ENCODE peak calls at places on chromosomes 3 and 15, in four cellular contexts. R, D, A and L are unnamed samples.

GRCh38 chr3:197082871-197083270 is 53.3 kb upstream of the MELTF start:
- DNase-seq in R (peak; percentile 63), D (no peak), A (no peak), L (no peak)

GRCh38 chr15:66884661-66885237 is 180.7 kb upstream of the SMAD3 start:
- DNase-seq in R (no peak), D (no peak), A (peak; percentile 27), L (no peak)

GRCh38 chr15:62071711-62072308 is 5.0 kb downstream of the C2CD4A start:
- DNase-seq in R (peak; percentile 57), D (no peak), A (no peak), L (peak; percentile 21)

GRCh38 chr3:192928720-192929119 is 11.1 kb upstream of the MB21D2 start:
- DNase-seq in R (no peak), D (no peak), A (no peak), L (no peak)

GRCh38 chr3:4746241-4746958 is 232.8 kb upstream of the BHLHE40 start:
- DNase-seq in R (peak; percentile 70), D (no peak), A (no peak), L (peak; percentile 10)

GRCh38 chr3:197031315-197032285 is 2.0 kb upstream of the MELTF start:
- DNase-seq in R (peak; percentile 100), D (no peak), A (no peak), L (peak; percentile 94)

GRCh38 chr3:123423026-123423425 is 25.9 kb downstream of the ADCY5 start:
- DNase-seq in R (no peak), D (no peak), A (no peak), L (no peak)

GRCh38 chr3:4994144-4994730 is 15.0 kb downstream of the BHLHE40 start:
- DNase-seq in R (peak; percentile 81), D (no peak), A (no peak), L (no peak)

GRCh38 chr3:42532229-42532628 is 29.8 kb downstream of the VIPR1 start:
- DNase-seq in R (no peak), D (no peak), A (no peak), L (no peak)

GRCh38 chr15:101049856-101050646 is 130.9 kb downstream of the LRRK1 start:
- DNase-seq in R (no peak), D (no peak), A (peak; percentile 38), L (no peak)

GRCh38 chr3:133845127-133845526 is 39.5 kb downstream of the SRPRB start:
- DNase-seq in R (no peak), D (no peak), A (no peak), L (no peak)

GRCh38 chr3:52056521-52056967 is at the start of gene DUSP7:
- DNase-seq in R (peak; percentile 46), D (peak; percentile 58), A (peak; percentile 76), L (peak; percentile 63)

GRCh38 chr3:69200384-69201068 is 78.1 kb upstream of the LMOD3 start:
- DNase-seq in R (peak; percentile 19), D (no peak), A (no peak), L (peak; percentile 62)

GRCh38 chr3:160801386-160802118 is 45.5 kb downstream of the PPM1L start:
- DNase-seq in R (peak; percentile 0), D (no peak), A (no peak), L (no peak)

GRCh38 chr3:183252973-183253363 is at the start of gene B3GNT5:
- DNase-seq in R (no peak), D (peak; percentile 65), A (no peak), L (peak; percentile 60)

GRCh38 chr3:129756871-129757270 is 136.6 kb downstream of the TMCC1 start:
- DNase-seq in R (peak; percentile 66), D (no peak), A (no peak), L (no peak)

GRCh38 chr3:156742401-156742800 is 68.0 kb downstream of the TIPARP start:
- DNase-seq in R (no peak), D (no peak), A (no peak), L (no peak)

GRCh38 chr3:132083159-132083558 is 48.3 kb upstream of the CPNE4 start:
- DNase-seq in R (no peak), D (no peak), A (no peak), L (no peak)

GRCh38 chr3:99625237-99625622 is 13.2 kb upstream of the COL8A1 start:
- DNase-seq in R (no peak), D (no peak), A (no peak), L (peak; percentile 38)

GRCh38 chr15:38017721-38018120 is 83.3 kb downstream of the TMCO5A start:
- DNase-seq in R (no peak), D (no peak), A (no peak), L (no peak)

GRCh38 chr3:58000306-58000705 is 7.9 kb upstream of the FLNB start:
- DNase-seq in R (no peak), D (no peak), A (no peak), L (no peak)

GRCh38 chr3:148330486-148330885 is 367.2 kb upstream of the AGTR1 start:
- DNase-seq in R (no peak), D (no peak), A (no peak), L (peak; percentile 5)

GRCh38 chr3:32842531-32842931 is 24.7 kb downstream of the TRIM71 start:
- DNase-seq in R (no peak), D (no peak), A (no peak), L (peak; percentile 46)
- H2BK5ac ChIP-seq in R (no peak overlapping the region), D (no peak overlapping the region), A (peak overlapping the region; percentile 84), L (peak overlapping the region; percentile 36)

GRCh38 chr3:126127904-126128303 is 44.0 kb upstream of the SLC41A3 start:
- DNase-seq in R (no peak), D (peak; percentile 20), A (peak; percentile 33), L (no peak)

GRCh38 chr3:126126292-126126691 is 42.4 kb upstream of the SLC41A3 start:
- DNase-seq in R (no peak), D (peak; percentile 19), A (peak; percentile 33), L (no peak)

GRCh38 chr3:126128504-126129407 is 44.8 kb upstream of the SLC41A3 start:
- DNase-seq in R (no peak), D (peak; percentile 19), A (peak; percentile 31), L (no peak)

GRCh38 chr3:126126811-126127431 is 43.0 kb upstream of the SLC41A3 start:
- DNase-seq in R (no peak), D (peak; percentile 23), A (peak; percentile 37), L (no peak)

GRCh38 chr3:126127452-126127851 is 43.5 kb upstream of the SLC41A3 start:
- DNase-seq in R (no peak), D (no peak), A (peak; percentile 29), L (no peak)
- H2BK120ac ChIP-seq in R (no peak overlapping the region), D (no peak overlapping the region), A (no peak overlapping the region), L (no peak overlapping the region)

GRCh38 chr3:21294768-21295167 is 456.2 kb downstream of the ZNF385D start:
- DNase-seq in R (peak; percentile 17), D (no peak), A (no peak), L (no peak)
- H3K56ac ChIP-seq in R (no peak overlapping the region), D (no peak overlapping the region), A (no peak overlapping the region), L (no peak overlapping the region)

GRCh38 chr15:63157066-63157890 is at the start of gene RPS27L:
- DNase-seq in R (peak; percentile 95), D (peak; percentile 95), A (peak; percentile 91), L (peak; percentile 98)

GRCh38 chr15:63157891-63158431 is 684 bp upstream of the RPS27L start:
- DNase-seq in R (peak; percentile 85), D (peak; percentile 54), A (peak; percentile 59), L (peak; percentile 84)

GRCh38 chr15:63156708-63157065 is 590 bp downstream of the RPS27L start:
- DNase-seq in R (peak; percentile 47), D (no peak), A (no peak), L (peak; percentile 30)

GRCh38 chr15:63155486-63155885 is 1.8 kb downstream of the RPS27L start:
- DNase-seq in R (no peak), D (no peak), A (no peak), L (no peak)

GRCh38 chr15:63156086-63156707 is 1.1 kb downstream of the RPS27L start:
- DNase-seq in R (no peak), D (no peak), A (no peak), L (no peak)
- H2BK5ac ChIP-seq in R (peak overlapping the region; percentile 91), D (no peak overlapping the region), A (peak overlapping the region; percentile 94), L (no peak overlapping the region)

DNA sequence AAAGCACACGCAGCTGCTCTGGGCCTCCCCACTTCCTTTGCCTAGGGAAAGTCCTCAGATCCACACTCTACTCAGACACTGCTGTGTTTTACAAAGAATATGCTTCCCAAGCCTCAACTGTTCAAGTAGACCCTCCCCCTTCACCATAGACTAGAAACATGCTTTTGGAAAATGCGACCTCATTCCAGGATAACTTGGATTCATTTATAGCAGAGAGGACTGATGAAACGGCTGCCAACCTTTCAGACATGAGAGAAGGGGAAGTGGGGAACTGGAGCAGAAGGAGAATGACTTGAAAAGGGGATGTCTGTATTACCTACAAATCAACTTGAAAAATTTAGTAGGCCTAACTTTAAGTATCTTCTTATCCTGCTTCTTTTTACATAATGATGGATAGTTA is 63.9 kb downstream of the P3H2 start:
- DNase-seq in R (peak; percentile 21), D (no peak), A (no peak), L (no peak)
- H2BK120ac ChIP-seq in R (peak overlapping the region; percentile 23), D (no peak overlapping the region), A (no peak overlapping the region), L (no peak overlapping the region)